ENCODE peak calls at places on chromosomes 13 and 19, in four cellular contexts. One of them, this sample, is unnamed.

GRCh38 chr13:97367016-97367415 is 67.0 kb upstream of the RAP2A start:
- DNase-seq in GM06990: no peak
- DNase-seq in suprapubic skin: no peak
- DNase-seq in uterus: peak; percentile 15
- DNase-seq in this sample: no peak

GRCh38 chr19:19185853-19186728 is 5.9 kb downstream of the BORCS8 start:
- DNase-seq in uterus: no peak
- DNase-seq in suprapubic skin: no peak
- DNase-seq in GM06990: no peak
- DNase-seq in this sample: no peak

GRCh38 chr19:14363203-14364097 is 17.8 kb upstream of the ADGRE5 start:
- DNase-seq in GM06990: peak; percentile 66
- DNase-seq in uterus: peak; percentile 92
- DNase-seq in suprapubic skin: peak; percentile 72
- DNase-seq in this sample: no peak

GRCh38 chr13:113466321-113466836 is 13.1 kb upstream of the ADPRHL1 start:
- DNase-seq in GM06990: no peak
- DNase-seq in uterus: no peak
- DNase-seq in suprapubic skin: no peak
- DNase-seq in this sample: no peak

GRCh38 chr19:33239223-33239975 is 13.7 kb upstream of the SLC7A10 start:
- DNase-seq in suprapubic skin: no peak
- DNase-seq in uterus: no peak
- DNase-seq in GM06990: no peak
- DNase-seq in this sample: no peak

GRCh38 chr19:1087813-1088418 is 7.3 kb downstream of the POLR2E start:
- DNase-seq in suprapubic skin: no peak
- DNase-seq in uterus: no peak
- DNase-seq in GM06990: peak; percentile 68
- DNase-seq in this sample: no peak

GRCh38 chr13:48504606-48505369 is 28.1 kb downstream of the RCBTB2 start:
- DNase-seq in GM06990: no peak
- DNase-seq in uterus: no peak
- DNase-seq in suprapubic skin: no peak
- DNase-seq in this sample: no peak

GRCh38 chr19:12000152-12000981 is 35.1 kb downstream of the ZNF433 start:
- DNase-seq in suprapubic skin: no peak
- DNase-seq in uterus: no peak
- DNase-seq in GM06990: peak; percentile 67
- DNase-seq in this sample: peak; percentile 38

GRCh38 chr13:42894765-42895181 is 97.3 kb downstream of the EPSTI1 start:
- DNase-seq in GM06990: no peak
- DNase-seq in uterus: no peak
- DNase-seq in suprapubic skin: no peak
- DNase-seq in this sample: no peak

GRCh38 chr19:38389101-38389925 is 816 bp downstream of the SPRED3 start:
- DNase-seq in suprapubic skin: no peak
- DNase-seq in uterus: peak; percentile 21
- DNase-seq in GM06990: no peak
- DNase-seq in this sample: no peak

GRCh38 chr19:52398091-52398461 is 427 bp downstream of the ZNF528 start:
- DNase-seq in suprapubic skin: peak; percentile 59
- DNase-seq in GM06990: no peak
- DNase-seq in uterus: no peak
- DNase-seq in this sample: no peak

GRCh38 chr19:4969772-4970531 is 1.0 kb downstream of the KDM4B start:
- DNase-seq in suprapubic skin: no peak
- DNase-seq in uterus: no peak
- DNase-seq in GM06990: no peak
- DNase-seq in this sample: peak; percentile 38

GRCh38 chr13:91369432-91369831 is 21.9 kb downstream of the MIR17HG start:
- DNase-seq in suprapubic skin: no peak
- DNase-seq in GM06990: no peak
- DNase-seq in uterus: no peak
- DNase-seq in this sample: no peak

GRCh38 chr19:13020002-13020414 is 24.7 kb downstream of the NFIX start:
- DNase-seq in GM06990: no peak
- DNase-seq in uterus: no peak
- DNase-seq in suprapubic skin: no peak
- DNase-seq in this sample: no peak

GRCh38 chr19:47798904-47799266 is 5.5 kb downstream of the TPRX1 start:
- DNase-seq in GM06990: no peak
- DNase-seq in suprapubic skin: no peak
- DNase-seq in uterus: no peak
- DNase-seq in this sample: no peak

GRCh38 chr19:6273701-6274601 is 5.8 kb downstream of the MLLT1 start:
- DNase-seq in GM06990: no peak
- DNase-seq in uterus: peak; percentile 77
- DNase-seq in suprapubic skin: peak; percentile 94
- DNase-seq in this sample: no peak

GRCh38 chr19:45485301-45486077 is 11.4 kb downstream of the RTN2 start:
- DNase-seq in suprapubic skin: peak; percentile 99
- DNase-seq in uterus: peak; percentile 95
- DNase-seq in GM06990: peak; percentile 95
- DNase-seq in this sample: peak; percentile 92
- TF ChIP-seq CTCF in suprapubic skin: peak; percentile 81
- TF ChIP-seq CTCF in uterus: peak; percentile 87
- TF ChIP-seq CTCF in GM06990: peak; percentile 94
- TF ChIP-seq CTCF in this sample: peak; percentile 99

DNA sequence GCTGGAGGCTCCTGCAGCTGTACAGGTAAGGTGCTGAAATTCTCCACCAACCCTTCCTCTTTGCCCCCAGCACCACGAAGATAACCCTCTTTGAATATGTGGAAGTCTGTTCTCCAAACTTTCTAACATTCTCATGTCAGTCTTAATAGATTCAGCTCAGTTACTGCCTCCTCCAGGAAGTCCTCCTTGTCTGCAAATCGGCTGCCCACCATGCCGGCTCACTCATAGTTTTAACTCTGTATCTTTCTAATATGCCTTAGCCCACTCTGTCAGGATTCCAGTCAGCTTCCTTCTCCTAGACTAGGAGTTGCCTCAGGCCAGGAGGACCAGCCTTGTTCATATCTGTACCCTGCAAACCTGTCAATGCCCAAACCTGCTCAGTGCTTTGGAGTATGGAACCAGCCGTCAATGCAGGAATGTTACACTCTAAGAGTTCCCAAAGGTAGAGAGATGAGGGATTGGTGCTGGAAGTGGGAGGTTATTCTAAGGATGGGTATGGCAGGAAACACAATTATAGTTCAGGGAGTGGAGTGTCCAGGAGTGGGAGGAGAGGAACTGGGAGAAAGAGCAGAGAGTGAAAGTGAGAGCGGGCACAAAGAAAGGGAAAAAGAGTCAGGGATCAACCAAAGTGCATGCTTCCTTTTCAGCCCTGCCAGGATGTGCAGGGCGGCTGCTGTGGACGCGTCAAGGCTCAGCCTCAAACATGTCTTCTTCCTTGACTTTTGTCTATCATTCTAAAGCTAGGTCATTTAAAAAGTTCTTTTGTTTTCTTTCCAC is 38.0 kb upstream of the ALOX5AP start:
- DNase-seq in suprapubic skin: no peak
- DNase-seq in GM06990: no peak
- DNase-seq in uterus: no peak
- DNase-seq in this sample: no peak
- H3K4me3 ChIP-seq in suprapubic skin: peak overlapping the region; percentile 12
- H3K4me3 ChIP-seq in GM06990: no peak overlapping the region
- H3K4me3 ChIP-seq in uterus: no peak overlapping the region
- H3K4me3 ChIP-seq in this sample: no peak overlapping the region

GRCh38 chr19:34841780-34842179 is 68.8 kb upstream of the ZNF599 start:
- DNase-seq in GM06990: no peak
- DNase-seq in suprapubic skin: no peak
- DNase-seq in uterus: no peak
- DNase-seq in this sample: no peak
- TF ChIP-seq CTCF in GM06990: no peak
- TF ChIP-seq CTCF in suprapubic skin: no peak
- TF ChIP-seq CTCF in uterus: no peak
- TF ChIP-seq CTCF in this sample: no peak

DNA sequence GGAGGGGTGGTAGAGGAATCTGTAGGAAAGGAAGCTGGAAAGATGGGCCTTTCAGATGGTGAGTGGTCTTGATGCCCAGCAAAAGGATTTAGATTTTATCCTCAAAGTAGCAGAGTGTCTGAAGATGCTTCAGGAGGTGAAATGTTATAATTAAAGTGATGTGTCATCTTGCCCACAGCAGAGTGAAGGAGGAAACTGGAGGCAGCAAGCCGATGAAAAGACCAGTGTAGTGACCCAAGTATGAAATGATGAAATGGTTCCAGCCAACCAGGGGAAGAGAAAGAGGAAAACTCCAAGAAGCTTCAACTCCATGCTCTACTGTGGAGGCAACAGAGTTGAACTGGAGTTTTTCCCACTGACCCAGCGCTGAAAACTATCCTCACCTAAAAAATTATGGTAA is 66.7 kb downstream of the FOXO1 start:
- DNase-seq in suprapubic skin: no peak
- DNase-seq in GM06990: no peak
- DNase-seq in uterus: no peak
- DNase-seq in this sample: no peak
- H3K4me3 ChIP-seq in suprapubic skin: no peak overlapping the region
- H3K4me3 ChIP-seq in GM06990: no peak overlapping the region
- H3K4me3 ChIP-seq in uterus: no peak overlapping the region
- H3K4me3 ChIP-seq in this sample: no peak overlapping the region

GRCh38 chr13:37473035-37473434 is 125.5 kb downstream of the POSTN start:
- DNase-seq in suprapubic skin: no peak
- DNase-seq in uterus: no peak
- DNase-seq in GM06990: no peak
- DNase-seq in this sample: no peak
- TF ChIP-seq CTCF in suprapubic skin: no peak
- TF ChIP-seq CTCF in uterus: no peak
- TF ChIP-seq CTCF in GM06990: peak; percentile 34
- TF ChIP-seq CTCF in this sample: no peak

GRCh38 chr13:40984670-40985366 is 34.3 kb downstream of the ELF1 start:
- DNase-seq in uterus: no peak
- DNase-seq in suprapubic skin: no peak
- DNase-seq in GM06990: no peak
- DNase-seq in this sample: peak; percentile 59
- H3K4me3 ChIP-seq in uterus: peak overlapping the region; percentile 28
- H3K4me3 ChIP-seq in suprapubic skin: peak overlapping the region; percentile 24
- H3K4me3 ChIP-seq in GM06990: peak overlapping the region; percentile 55
- H3K4me3 ChIP-seq in this sample: peak overlapping the region; percentile 1